ENCODE peak calls at places on chromosomes 16 and 17, in eight cellular contexts. One of them, this sample, is unnamed.

GRCh38 chr16:66858740-66859396 is 14.7 kb downstream of the CA7 start:
- DNase-seq in substantia nigra: no peak
- DNase-seq in colonic mucosa: peak
- DNase-seq in NCI-H2081: peak
- DNase-seq in AG08396: peak
- DNase-seq in COLO829: no peak
- DNase-seq in H54: peak
- DNase-seq in stimulated activated CD8-positive, alpha-beta memory T cell treated with anti-CD3 and anti-CD28 coated beads, Interleukin-2, amount 100 ng/mL, for 1 hour: no peak
- DNase-seq in this sample: peak

GRCh38 chr17:76444518-76445311 is 8.2 kb downstream of the UBE2O start:
- DNase-seq in substantia nigra: no peak
- DNase-seq in colonic mucosa: no peak
- DNase-seq in NCI-H2081: no peak
- DNase-seq in AG08396: no peak
- DNase-seq in COLO829: peak
- DNase-seq in H54: no peak
- DNase-seq in stimulated activated CD8-positive, alpha-beta memory T cell treated with anti-CD3 and anti-CD28 coated beads, Interleukin-2, amount 100 ng/mL, for 1 hour: no peak
- DNase-seq in this sample: no peak

GRCh38 chr16:88650749-88651275 is at the start of gene CYBA:
- DNase-seq in substantia nigra: peak
- DNase-seq in colonic mucosa: peak
- DNase-seq in NCI-H2081: peak
- DNase-seq in AG08396: peak
- DNase-seq in COLO829: peak
- DNase-seq in H54: no peak
- DNase-seq in stimulated activated CD8-positive, alpha-beta memory T cell treated with anti-CD3 and anti-CD28 coated beads, Interleukin-2, amount 100 ng/mL, for 1 hour: peak
- DNase-seq in this sample: no peak

GRCh38 chr17:49700956-49701355 is 6.8 kb downstream of the SLC35B1 start:
- DNase-seq in substantia nigra: no peak
- DNase-seq in colonic mucosa: no peak
- DNase-seq in NCI-H2081: no peak
- DNase-seq in AG08396: no peak
- DNase-seq in COLO829: no peak
- DNase-seq in H54: no peak
- DNase-seq in stimulated activated CD8-positive, alpha-beta memory T cell treated with anti-CD3 and anti-CD28 coated beads, Interleukin-2, amount 100 ng/mL, for 1 hour: no peak
- DNase-seq in this sample: no peak

GRCh38 chr16:81912395-81912794 is 98.9 kb downstream of the SDR42E1 start:
- DNase-seq in substantia nigra: no peak
- DNase-seq in colonic mucosa: no peak
- DNase-seq in NCI-H2081: no peak
- DNase-seq in AG08396: no peak
- DNase-seq in COLO829: no peak
- DNase-seq in H54: no peak
- DNase-seq in stimulated activated CD8-positive, alpha-beta memory T cell treated with anti-CD3 and anti-CD28 coated beads, Interleukin-2, amount 100 ng/mL, for 1 hour: no peak
- DNase-seq in this sample: no peak

GRCh38 chr16:85448557-85449194 is 164.4 kb upstream of the GSE1 start:
- DNase-seq in substantia nigra: no peak
- DNase-seq in colonic mucosa: peak
- DNase-seq in NCI-H2081: peak
- DNase-seq in AG08396: no peak
- DNase-seq in COLO829: no peak
- DNase-seq in H54: no peak
- DNase-seq in stimulated activated CD8-positive, alpha-beta memory T cell treated with anti-CD3 and anti-CD28 coated beads, Interleukin-2, amount 100 ng/mL, for 1 hour: peak
- DNase-seq in this sample: peak

GRCh38 chr16:85929259-85929704 is 30.3 kb downstream of the IRF8 start:
- DNase-seq in substantia nigra: no peak
- DNase-seq in colonic mucosa: no peak
- DNase-seq in NCI-H2081: no peak
- DNase-seq in AG08396: no peak
- DNase-seq in COLO829: no peak
- DNase-seq in H54: no peak
- DNase-seq in stimulated activated CD8-positive, alpha-beta memory T cell treated with anti-CD3 and anti-CD28 coated beads, Interleukin-2, amount 100 ng/mL, for 1 hour: no peak
- DNase-seq in this sample: no peak

GRCh38 chr16:4679156-4679853 is 14.1 kb upstream of the NUDT16L1 start:
- DNase-seq in substantia nigra: no peak
- DNase-seq in colonic mucosa: peak
- DNase-seq in NCI-H2081: no peak
- DNase-seq in AG08396: no peak
- DNase-seq in COLO829: no peak
- DNase-seq in H54: no peak
- DNase-seq in stimulated activated CD8-positive, alpha-beta memory T cell treated with anti-CD3 and anti-CD28 coated beads, Interleukin-2, amount 100 ng/mL, for 1 hour: no peak
- DNase-seq in this sample: no peak

GRCh38 chr16:3998793-3999478 is 117.3 kb downstream of the ADCY9 start:
- DNase-seq in substantia nigra: no peak
- DNase-seq in colonic mucosa: no peak
- DNase-seq in NCI-H2081: no peak
- DNase-seq in AG08396: peak
- DNase-seq in COLO829: no peak
- DNase-seq in H54: no peak
- DNase-seq in stimulated activated CD8-positive, alpha-beta memory T cell treated with anti-CD3 and anti-CD28 coated beads, Interleukin-2, amount 100 ng/mL, for 1 hour: no peak
- DNase-seq in this sample: peak

GRCh38 chr16:52407778-52408177 is 139.2 kb downstream of the TOX3 start:
- DNase-seq in substantia nigra: no peak
- DNase-seq in colonic mucosa: no peak
- DNase-seq in NCI-H2081: no peak
- DNase-seq in AG08396: no peak
- DNase-seq in COLO829: no peak
- DNase-seq in H54: no peak
- DNase-seq in stimulated activated CD8-positive, alpha-beta memory T cell treated with anti-CD3 and anti-CD28 coated beads, Interleukin-2, amount 100 ng/mL, for 1 hour: no peak
- DNase-seq in this sample: no peak

GRCh38 chr17:58279016-58279671 is 1.6 kb downstream of the MPO start:
- DNase-seq in substantia nigra: no peak
- DNase-seq in colonic mucosa: no peak
- DNase-seq in NCI-H2081: no peak
- DNase-seq in AG08396: peak
- DNase-seq in COLO829: no peak
- DNase-seq in H54: no peak
- DNase-seq in stimulated activated CD8-positive, alpha-beta memory T cell treated with anti-CD3 and anti-CD28 coated beads, Interleukin-2, amount 100 ng/mL, for 1 hour: no peak
- DNase-seq in this sample: peak

GRCh38 chr16:86961133-86961720 is 356.0 kb downstream of the C16orf95 start:
- DNase-seq in substantia nigra: no peak
- DNase-seq in colonic mucosa: no peak
- DNase-seq in NCI-H2081: no peak
- DNase-seq in AG08396: peak
- DNase-seq in COLO829: no peak
- DNase-seq in H54: no peak
- DNase-seq in stimulated activated CD8-positive, alpha-beta memory T cell treated with anti-CD3 and anti-CD28 coated beads, Interleukin-2, amount 100 ng/mL, for 1 hour: no peak
- DNase-seq in this sample: no peak

GRCh38 chr16:14672403-14672971 is 21.6 kb downstream of the PLA2G10 start:
- DNase-seq in substantia nigra: no peak
- DNase-seq in colonic mucosa: peak
- DNase-seq in NCI-H2081: no peak
- DNase-seq in AG08396: no peak
- DNase-seq in COLO829: no peak
- DNase-seq in H54: no peak
- DNase-seq in stimulated activated CD8-positive, alpha-beta memory T cell treated with anti-CD3 and anti-CD28 coated beads, Interleukin-2, amount 100 ng/mL, for 1 hour: no peak
- DNase-seq in this sample: no peak

GRCh38 chr16:11563493-11564040 is 23.2 kb downstream of the LITAF start:
- DNase-seq in substantia nigra: no peak
- DNase-seq in colonic mucosa: no peak
- DNase-seq in NCI-H2081: no peak
- DNase-seq in AG08396: no peak
- DNase-seq in COLO829: no peak
- DNase-seq in H54: no peak
- DNase-seq in stimulated activated CD8-positive, alpha-beta memory T cell treated with anti-CD3 and anti-CD28 coated beads, Interleukin-2, amount 100 ng/mL, for 1 hour: no peak
- DNase-seq in this sample: no peak

GRCh38 chr17:68293490-68294195 is 2.3 kb downstream of the ARSG start:
- DNase-seq in substantia nigra: no peak
- DNase-seq in colonic mucosa: no peak
- DNase-seq in NCI-H2081: no peak
- DNase-seq in AG08396: no peak
- DNase-seq in COLO829: no peak
- DNase-seq in H54: no peak
- DNase-seq in stimulated activated CD8-positive, alpha-beta memory T cell treated with anti-CD3 and anti-CD28 coated beads, Interleukin-2, amount 100 ng/mL, for 1 hour: no peak
- DNase-seq in this sample: no peak

GRCh38 chr17:7854851-7855642 is at the start of gene TMEM88:
- DNase-seq in substantia nigra: no peak
- DNase-seq in colonic mucosa: peak
- DNase-seq in NCI-H2081: no peak
- DNase-seq in AG08396: no peak
- DNase-seq in COLO829: no peak
- DNase-seq in H54: no peak
- DNase-seq in stimulated activated CD8-positive, alpha-beta memory T cell treated with anti-CD3 and anti-CD28 coated beads, Interleukin-2, amount 100 ng/mL, for 1 hour: no peak
- DNase-seq in this sample: no peak

GRCh38 chr16:75820672-75821071 is 94.4 kb upstream of the CPHXL start:
- DNase-seq in substantia nigra: no peak
- DNase-seq in colonic mucosa: no peak
- DNase-seq in NCI-H2081: no peak
- DNase-seq in AG08396: no peak
- DNase-seq in COLO829: no peak
- DNase-seq in H54: peak
- DNase-seq in stimulated activated CD8-positive, alpha-beta memory T cell treated with anti-CD3 and anti-CD28 coated beads, Interleukin-2, amount 100 ng/mL, for 1 hour: no peak
- DNase-seq in this sample: no peak

GRCh38 chr16:83928341-83929055 is 24.5 kb upstream of the OSGIN1 start:
- DNase-seq in substantia nigra: no peak
- DNase-seq in colonic mucosa: no peak
- DNase-seq in NCI-H2081: no peak
- DNase-seq in AG08396: peak
- DNase-seq in COLO829: no peak
- DNase-seq in H54: peak
- DNase-seq in stimulated activated CD8-positive, alpha-beta memory T cell treated with anti-CD3 and anti-CD28 coated beads, Interleukin-2, amount 100 ng/mL, for 1 hour: no peak
- DNase-seq in this sample: no peak

GRCh38 chr16:65667013-65667578 is 545.2 kb upstream of the CDH11 start:
- DNase-seq in substantia nigra: no peak
- DNase-seq in colonic mucosa: no peak
- DNase-seq in NCI-H2081: no peak
- DNase-seq in AG08396: peak
- DNase-seq in COLO829: no peak
- DNase-seq in H54: no peak
- DNase-seq in stimulated activated CD8-positive, alpha-beta memory T cell treated with anti-CD3 and anti-CD28 coated beads, Interleukin-2, amount 100 ng/mL, for 1 hour: no peak
- DNase-seq in this sample: no peak

GRCh38 chr17:51676691-51677487 is 416.5 kb downstream of the UTP18 start:
- DNase-seq in substantia nigra: no peak
- DNase-seq in colonic mucosa: no peak
- DNase-seq in NCI-H2081: no peak
- DNase-seq in AG08396: no peak
- DNase-seq in COLO829: no peak
- DNase-seq in H54: no peak
- DNase-seq in stimulated activated CD8-positive, alpha-beta memory T cell treated with anti-CD3 and anti-CD28 coated beads, Interleukin-2, amount 100 ng/mL, for 1 hour: no peak
- DNase-seq in this sample: no peak

GRCh38 chr16:10312784-10313724 is 72.8 kb upstream of the ATF7IP2 start:
- DNase-seq in substantia nigra: no peak
- DNase-seq in colonic mucosa: no peak
- DNase-seq in NCI-H2081: no peak
- DNase-seq in AG08396: no peak
- DNase-seq in COLO829: no peak
- DNase-seq in H54: no peak
- DNase-seq in stimulated activated CD8-positive, alpha-beta memory T cell treated with anti-CD3 and anti-CD28 coated beads, Interleukin-2, amount 100 ng/mL, for 1 hour: no peak
- DNase-seq in this sample: no peak

GRCh38 chr17:49548506-49549310 is 27.0 kb upstream of the NXPH3 start:
- DNase-seq in substantia nigra: no peak
- DNase-seq in colonic mucosa: no peak
- DNase-seq in NCI-H2081: no peak
- DNase-seq in AG08396: peak
- DNase-seq in COLO829: peak
- DNase-seq in H54: no peak
- DNase-seq in stimulated activated CD8-positive, alpha-beta memory T cell treated with anti-CD3 and anti-CD28 coated beads, Interleukin-2, amount 100 ng/mL, for 1 hour: no peak
- DNase-seq in this sample: no peak

GRCh38 chr17:59897090-59897489 is 4.2 kb downstream of the RPS6KB1 start:
- DNase-seq in substantia nigra: no peak
- DNase-seq in colonic mucosa: no peak
- DNase-seq in NCI-H2081: no peak
- DNase-seq in AG08396: no peak
- DNase-seq in COLO829: no peak
- DNase-seq in H54: no peak
- DNase-seq in stimulated activated CD8-positive, alpha-beta memory T cell treated with anti-CD3 and anti-CD28 coated beads, Interleukin-2, amount 100 ng/mL, for 1 hour: no peak
- DNase-seq in this sample: no peak

GRCh38 chr17:65359016-65359415 is 202.4 kb downstream of the AXIN2 start:
- DNase-seq in substantia nigra: no peak
- DNase-seq in colonic mucosa: no peak
- DNase-seq in NCI-H2081: no peak
- DNase-seq in AG08396: peak
- DNase-seq in COLO829: peak
- DNase-seq in H54: peak
- DNase-seq in stimulated activated CD8-positive, alpha-beta memory T cell treated with anti-CD3 and anti-CD28 coated beads, Interleukin-2, amount 100 ng/mL, for 1 hour: no peak
- DNase-seq in this sample: no peak

GRCh38 chr16:56357291-56357764 is 68.0 kb downstream of the AMFR start:
- DNase-seq in substantia nigra: no peak
- DNase-seq in colonic mucosa: no peak
- DNase-seq in NCI-H2081: no peak
- DNase-seq in AG08396: peak
- DNase-seq in COLO829: peak
- DNase-seq in H54: peak
- DNase-seq in stimulated activated CD8-positive, alpha-beta memory T cell treated with anti-CD3 and anti-CD28 coated beads, Interleukin-2, amount 100 ng/mL, for 1 hour: no peak
- DNase-seq in this sample: no peak